ENCODE peak calls at places on chromosomes 11 and 22, in ten cellular contexts. One of them, this sample, is unnamed.

GRCh38 chr11:326842-327580 is 6.4 kb upstream of the IFITM3 start:
- DNase-seq in activated CD4-positive, alpha-beta T cell treated with anti-CD3 and anti-CD28 coated beads, Interleukin-2, amount 10 ng/mL, durations not matched to agents 7 days and 5 days: peak
- DNase-seq in stimulated activated CD8-positive, alpha-beta memory T cell treated with anti-CD3 and anti-CD28 coated beads, Interleukin-15, amount 100 ng/mL, for 4 hours: no peak
- DNase-seq in AML-193: peak
- DNase-seq in stimulated activated naive CD4-positive, alpha-beta T cell: no peak
- DNase-seq in NCI-H510A treated with DMSO at 0.1 percent for 48 hours: no peak
- DNase-seq in stimulated activated CD4-positive, alpha-beta T cell treated with anti-CD3 and anti-CD28 coated beads, TNF-alpha, amount 100 ng/mL, for 48 hours: peak
- DNase-seq in D341Med: no peak
- DNase-seq in COR-L47: no peak
- DNase-seq in bronchial epithelial cell: no peak
- DNase-seq in this sample: peak

GRCh38 chr11:128235958-128236357 is 351.4 kb downstream of the ETS1 start:
- DNase-seq in activated CD4-positive, alpha-beta T cell treated with anti-CD3 and anti-CD28 coated beads, Interleukin-2, amount 10 ng/mL, durations not matched to agents 7 days and 5 days: no peak
- DNase-seq in stimulated activated CD8-positive, alpha-beta memory T cell treated with anti-CD3 and anti-CD28 coated beads, Interleukin-15, amount 100 ng/mL, for 4 hours: no peak
- DNase-seq in AML-193: no peak
- DNase-seq in stimulated activated naive CD4-positive, alpha-beta T cell: no peak
- DNase-seq in NCI-H510A treated with DMSO at 0.1 percent for 48 hours: peak
- DNase-seq in stimulated activated CD4-positive, alpha-beta T cell treated with anti-CD3 and anti-CD28 coated beads, TNF-alpha, amount 100 ng/mL, for 48 hours: no peak
- DNase-seq in D341Med: no peak
- DNase-seq in COR-L47: peak
- DNase-seq in bronchial epithelial cell: no peak
- DNase-seq in this sample: no peak

GRCh38 chr11:119148855-119149370 is at the start of gene ABCG4:
- DNase-seq in activated CD4-positive, alpha-beta T cell treated with anti-CD3 and anti-CD28 coated beads, Interleukin-2, amount 10 ng/mL, durations not matched to agents 7 days and 5 days: peak
- DNase-seq in stimulated activated CD8-positive, alpha-beta memory T cell treated with anti-CD3 and anti-CD28 coated beads, Interleukin-15, amount 100 ng/mL, for 4 hours: no peak
- DNase-seq in AML-193: no peak
- DNase-seq in stimulated activated naive CD4-positive, alpha-beta T cell: peak
- DNase-seq in NCI-H510A treated with DMSO at 0.1 percent for 48 hours: no peak
- DNase-seq in stimulated activated CD4-positive, alpha-beta T cell treated with anti-CD3 and anti-CD28 coated beads, TNF-alpha, amount 100 ng/mL, for 48 hours: peak
- DNase-seq in D341Med: peak
- DNase-seq in COR-L47: no peak
- DNase-seq in bronchial epithelial cell: no peak
- DNase-seq in this sample: no peak

GRCh38 chr22:41352058-41352457 is 29.7 kb upstream of the TEF start:
- DNase-seq in activated CD4-positive, alpha-beta T cell treated with anti-CD3 and anti-CD28 coated beads, Interleukin-2, amount 10 ng/mL, durations not matched to agents 7 days and 5 days: no peak
- DNase-seq in stimulated activated CD8-positive, alpha-beta memory T cell treated with anti-CD3 and anti-CD28 coated beads, Interleukin-15, amount 100 ng/mL, for 4 hours: no peak
- DNase-seq in AML-193: no peak
- DNase-seq in stimulated activated naive CD4-positive, alpha-beta T cell: no peak
- DNase-seq in NCI-H510A treated with DMSO at 0.1 percent for 48 hours: no peak
- DNase-seq in stimulated activated CD4-positive, alpha-beta T cell treated with anti-CD3 and anti-CD28 coated beads, TNF-alpha, amount 100 ng/mL, for 48 hours: no peak
- DNase-seq in D341Med: no peak
- DNase-seq in COR-L47: no peak
- DNase-seq in bronchial epithelial cell: peak
- DNase-seq in this sample: no peak

GRCh38 chr22:37141476-37141875 is 8.2 kb downstream of the IL2RB start:
- DNase-seq in activated CD4-positive, alpha-beta T cell treated with anti-CD3 and anti-CD28 coated beads, Interleukin-2, amount 10 ng/mL, durations not matched to agents 7 days and 5 days: no peak
- DNase-seq in stimulated activated CD8-positive, alpha-beta memory T cell treated with anti-CD3 and anti-CD28 coated beads, Interleukin-15, amount 100 ng/mL, for 4 hours: no peak
- DNase-seq in AML-193: no peak
- DNase-seq in stimulated activated naive CD4-positive, alpha-beta T cell: no peak
- DNase-seq in NCI-H510A treated with DMSO at 0.1 percent for 48 hours: no peak
- DNase-seq in stimulated activated CD4-positive, alpha-beta T cell treated with anti-CD3 and anti-CD28 coated beads, TNF-alpha, amount 100 ng/mL, for 48 hours: no peak
- DNase-seq in D341Med: no peak
- DNase-seq in COR-L47: no peak
- DNase-seq in bronchial epithelial cell: no peak
- DNase-seq in this sample: no peak

GRCh38 chr11:69670158-69670845 is 4.9 kb downstream of the LTO1 start:
- DNase-seq in activated CD4-positive, alpha-beta T cell treated with anti-CD3 and anti-CD28 coated beads, Interleukin-2, amount 10 ng/mL, durations not matched to agents 7 days and 5 days: peak
- DNase-seq in stimulated activated CD8-positive, alpha-beta memory T cell treated with anti-CD3 and anti-CD28 coated beads, Interleukin-15, amount 100 ng/mL, for 4 hours: no peak
- DNase-seq in AML-193: peak
- DNase-seq in stimulated activated naive CD4-positive, alpha-beta T cell: peak
- DNase-seq in NCI-H510A treated with DMSO at 0.1 percent for 48 hours: peak
- DNase-seq in stimulated activated CD4-positive, alpha-beta T cell treated with anti-CD3 and anti-CD28 coated beads, TNF-alpha, amount 100 ng/mL, for 48 hours: peak
- DNase-seq in D341Med: peak
- DNase-seq in COR-L47: peak
- DNase-seq in bronchial epithelial cell: peak
- DNase-seq in this sample: peak

GRCh38 chr11:116773203-116774112 is 671 bp upstream of the BUD13 start:
- DNase-seq in activated CD4-positive, alpha-beta T cell treated with anti-CD3 and anti-CD28 coated beads, Interleukin-2, amount 10 ng/mL, durations not matched to agents 7 days and 5 days: no peak
- DNase-seq in stimulated activated CD8-positive, alpha-beta memory T cell treated with anti-CD3 and anti-CD28 coated beads, Interleukin-15, amount 100 ng/mL, for 4 hours: no peak
- DNase-seq in AML-193: peak
- DNase-seq in stimulated activated naive CD4-positive, alpha-beta T cell: no peak
- DNase-seq in NCI-H510A treated with DMSO at 0.1 percent for 48 hours: peak
- DNase-seq in stimulated activated CD4-positive, alpha-beta T cell treated with anti-CD3 and anti-CD28 coated beads, TNF-alpha, amount 100 ng/mL, for 48 hours: no peak
- DNase-seq in D341Med: no peak
- DNase-seq in COR-L47: no peak
- DNase-seq in bronchial epithelial cell: peak
- DNase-seq in this sample: no peak

GRCh38 chr22:19705181-19705934 is 8.9 kb upstream of the SEPTIN5 start:
- DNase-seq in activated CD4-positive, alpha-beta T cell treated with anti-CD3 and anti-CD28 coated beads, Interleukin-2, amount 10 ng/mL, durations not matched to agents 7 days and 5 days: no peak
- DNase-seq in stimulated activated CD8-positive, alpha-beta memory T cell treated with anti-CD3 and anti-CD28 coated beads, Interleukin-15, amount 100 ng/mL, for 4 hours: no peak
- DNase-seq in AML-193: no peak
- DNase-seq in stimulated activated naive CD4-positive, alpha-beta T cell: no peak
- DNase-seq in NCI-H510A treated with DMSO at 0.1 percent for 48 hours: no peak
- DNase-seq in stimulated activated CD4-positive, alpha-beta T cell treated with anti-CD3 and anti-CD28 coated beads, TNF-alpha, amount 100 ng/mL, for 48 hours: no peak
- DNase-seq in D341Med: peak
- DNase-seq in COR-L47: no peak
- DNase-seq in bronchial epithelial cell: no peak
- DNase-seq in this sample: no peak

GRCh38 chr11:130213979-130214281 is 54.3 kb downstream of the ST14 start:
- DNase-seq in activated CD4-positive, alpha-beta T cell treated with anti-CD3 and anti-CD28 coated beads, Interleukin-2, amount 10 ng/mL, durations not matched to agents 7 days and 5 days: no peak
- DNase-seq in stimulated activated CD8-positive, alpha-beta memory T cell treated with anti-CD3 and anti-CD28 coated beads, Interleukin-15, amount 100 ng/mL, for 4 hours: no peak
- DNase-seq in AML-193: no peak
- DNase-seq in stimulated activated naive CD4-positive, alpha-beta T cell: no peak
- DNase-seq in NCI-H510A treated with DMSO at 0.1 percent for 48 hours: no peak
- DNase-seq in stimulated activated CD4-positive, alpha-beta T cell treated with anti-CD3 and anti-CD28 coated beads, TNF-alpha, amount 100 ng/mL, for 48 hours: no peak
- DNase-seq in D341Med: no peak
- DNase-seq in COR-L47: no peak
- DNase-seq in bronchial epithelial cell: no peak
- DNase-seq in this sample: no peak

GRCh38 chr11:114131366-114131963 is 72.0 kb downstream of the ZBTB16 start:
- DNase-seq in activated CD4-positive, alpha-beta T cell treated with anti-CD3 and anti-CD28 coated beads, Interleukin-2, amount 10 ng/mL, durations not matched to agents 7 days and 5 days: no peak
- DNase-seq in stimulated activated CD8-positive, alpha-beta memory T cell treated with anti-CD3 and anti-CD28 coated beads, Interleukin-15, amount 100 ng/mL, for 4 hours: no peak
- DNase-seq in AML-193: no peak
- DNase-seq in stimulated activated naive CD4-positive, alpha-beta T cell: no peak
- DNase-seq in NCI-H510A treated with DMSO at 0.1 percent for 48 hours: peak
- DNase-seq in stimulated activated CD4-positive, alpha-beta T cell treated with anti-CD3 and anti-CD28 coated beads, TNF-alpha, amount 100 ng/mL, for 48 hours: no peak
- DNase-seq in D341Med: no peak
- DNase-seq in COR-L47: no peak
- DNase-seq in bronchial epithelial cell: no peak
- DNase-seq in this sample: no peak

GRCh38 chr11:45252134-45252856 is 33.8 kb downstream of the SYT13 start:
- DNase-seq in activated CD4-positive, alpha-beta T cell treated with anti-CD3 and anti-CD28 coated beads, Interleukin-2, amount 10 ng/mL, durations not matched to agents 7 days and 5 days: peak
- DNase-seq in stimulated activated CD8-positive, alpha-beta memory T cell treated with anti-CD3 and anti-CD28 coated beads, Interleukin-15, amount 100 ng/mL, for 4 hours: no peak
- DNase-seq in AML-193: no peak
- DNase-seq in stimulated activated naive CD4-positive, alpha-beta T cell: no peak
- DNase-seq in NCI-H510A treated with DMSO at 0.1 percent for 48 hours: no peak
- DNase-seq in stimulated activated CD4-positive, alpha-beta T cell treated with anti-CD3 and anti-CD28 coated beads, TNF-alpha, amount 100 ng/mL, for 48 hours: peak
- DNase-seq in D341Med: peak
- DNase-seq in COR-L47: peak
- DNase-seq in bronchial epithelial cell: peak
- DNase-seq in this sample: peak

GRCh38 chr11:120198403-120198786 is 12.4 kb upstream of the OAF start:
- DNase-seq in activated CD4-positive, alpha-beta T cell treated with anti-CD3 and anti-CD28 coated beads, Interleukin-2, amount 10 ng/mL, durations not matched to agents 7 days and 5 days: no peak
- DNase-seq in stimulated activated CD8-positive, alpha-beta memory T cell treated with anti-CD3 and anti-CD28 coated beads, Interleukin-15, amount 100 ng/mL, for 4 hours: no peak
- DNase-seq in AML-193: no peak
- DNase-seq in stimulated activated naive CD4-positive, alpha-beta T cell: no peak
- DNase-seq in NCI-H510A treated with DMSO at 0.1 percent for 48 hours: no peak
- DNase-seq in stimulated activated CD4-positive, alpha-beta T cell treated with anti-CD3 and anti-CD28 coated beads, TNF-alpha, amount 100 ng/mL, for 48 hours: no peak
- DNase-seq in D341Med: no peak
- DNase-seq in COR-L47: no peak
- DNase-seq in bronchial epithelial cell: no peak
- DNase-seq in this sample: no peak

GRCh38 chr22:36422287-36423014 is 34.7 kb upstream of the MYH9 start:
- DNase-seq in activated CD4-positive, alpha-beta T cell treated with anti-CD3 and anti-CD28 coated beads, Interleukin-2, amount 10 ng/mL, durations not matched to agents 7 days and 5 days: no peak
- DNase-seq in stimulated activated CD8-positive, alpha-beta memory T cell treated with anti-CD3 and anti-CD28 coated beads, Interleukin-15, amount 100 ng/mL, for 4 hours: no peak
- DNase-seq in AML-193: no peak
- DNase-seq in stimulated activated naive CD4-positive, alpha-beta T cell: no peak
- DNase-seq in NCI-H510A treated with DMSO at 0.1 percent for 48 hours: no peak
- DNase-seq in stimulated activated CD4-positive, alpha-beta T cell treated with anti-CD3 and anti-CD28 coated beads, TNF-alpha, amount 100 ng/mL, for 48 hours: no peak
- DNase-seq in D341Med: no peak
- DNase-seq in COR-L47: no peak
- DNase-seq in bronchial epithelial cell: no peak
- DNase-seq in this sample: no peak

GRCh38 chr11:6002202-6002699 is 4.5 kb downstream of the OR56A4 start:
- DNase-seq in activated CD4-positive, alpha-beta T cell treated with anti-CD3 and anti-CD28 coated beads, Interleukin-2, amount 10 ng/mL, durations not matched to agents 7 days and 5 days: no peak
- DNase-seq in stimulated activated CD8-positive, alpha-beta memory T cell treated with anti-CD3 and anti-CD28 coated beads, Interleukin-15, amount 100 ng/mL, for 4 hours: no peak
- DNase-seq in AML-193: no peak
- DNase-seq in stimulated activated naive CD4-positive, alpha-beta T cell: no peak
- DNase-seq in NCI-H510A treated with DMSO at 0.1 percent for 48 hours: no peak
- DNase-seq in stimulated activated CD4-positive, alpha-beta T cell treated with anti-CD3 and anti-CD28 coated beads, TNF-alpha, amount 100 ng/mL, for 48 hours: no peak
- DNase-seq in D341Med: no peak
- DNase-seq in COR-L47: no peak
- DNase-seq in bronchial epithelial cell: no peak
- DNase-seq in this sample: no peak

GRCh38 chr22:34055525-34056200 is 135.4 kb upstream of the LARGE1 start:
- DNase-seq in activated CD4-positive, alpha-beta T cell treated with anti-CD3 and anti-CD28 coated beads, Interleukin-2, amount 10 ng/mL, durations not matched to agents 7 days and 5 days: no peak
- DNase-seq in stimulated activated CD8-positive, alpha-beta memory T cell treated with anti-CD3 and anti-CD28 coated beads, Interleukin-15, amount 100 ng/mL, for 4 hours: no peak
- DNase-seq in AML-193: no peak
- DNase-seq in stimulated activated naive CD4-positive, alpha-beta T cell: no peak
- DNase-seq in NCI-H510A treated with DMSO at 0.1 percent for 48 hours: no peak
- DNase-seq in stimulated activated CD4-positive, alpha-beta T cell treated with anti-CD3 and anti-CD28 coated beads, TNF-alpha, amount 100 ng/mL, for 48 hours: no peak
- DNase-seq in D341Med: peak
- DNase-seq in COR-L47: peak
- DNase-seq in bronchial epithelial cell: peak
- DNase-seq in this sample: no peak

GRCh38 chr22:26553056-26553752 is 36.7 kb downstream of the TPST2 start:
- DNase-seq in activated CD4-positive, alpha-beta T cell treated with anti-CD3 and anti-CD28 coated beads, Interleukin-2, amount 10 ng/mL, durations not matched to agents 7 days and 5 days: no peak
- DNase-seq in stimulated activated CD8-positive, alpha-beta memory T cell treated with anti-CD3 and anti-CD28 coated beads, Interleukin-15, amount 100 ng/mL, for 4 hours: no peak
- DNase-seq in AML-193: no peak
- DNase-seq in stimulated activated naive CD4-positive, alpha-beta T cell: no peak
- DNase-seq in NCI-H510A treated with DMSO at 0.1 percent for 48 hours: peak
- DNase-seq in stimulated activated CD4-positive, alpha-beta T cell treated with anti-CD3 and anti-CD28 coated beads, TNF-alpha, amount 100 ng/mL, for 48 hours: no peak
- DNase-seq in D341Med: no peak
- DNase-seq in COR-L47: no peak
- DNase-seq in bronchial epithelial cell: peak
- DNase-seq in this sample: no peak

GRCh38 chr11:120244476-120244875 is 4.5 kb downstream of the POU2F3 start:
- DNase-seq in activated CD4-positive, alpha-beta T cell treated with anti-CD3 and anti-CD28 coated beads, Interleukin-2, amount 10 ng/mL, durations not matched to agents 7 days and 5 days: no peak
- DNase-seq in stimulated activated CD8-positive, alpha-beta memory T cell treated with anti-CD3 and anti-CD28 coated beads, Interleukin-15, amount 100 ng/mL, for 4 hours: no peak
- DNase-seq in AML-193: no peak
- DNase-seq in stimulated activated naive CD4-positive, alpha-beta T cell: no peak
- DNase-seq in NCI-H510A treated with DMSO at 0.1 percent for 48 hours: no peak
- DNase-seq in stimulated activated CD4-positive, alpha-beta T cell treated with anti-CD3 and anti-CD28 coated beads, TNF-alpha, amount 100 ng/mL, for 48 hours: no peak
- DNase-seq in D341Med: no peak
- DNase-seq in COR-L47: no peak
- DNase-seq in bronchial epithelial cell: peak
- DNase-seq in this sample: no peak

GRCh38 chr11:18105086-18105801 is 638 bp downstream of the SAAL1 start:
- DNase-seq in activated CD4-positive, alpha-beta T cell treated with anti-CD3 and anti-CD28 coated beads, Interleukin-2, amount 10 ng/mL, durations not matched to agents 7 days and 5 days: no peak
- DNase-seq in stimulated activated CD8-positive, alpha-beta memory T cell treated with anti-CD3 and anti-CD28 coated beads, Interleukin-15, amount 100 ng/mL, for 4 hours: no peak
- DNase-seq in AML-193: no peak
- DNase-seq in stimulated activated naive CD4-positive, alpha-beta T cell: no peak
- DNase-seq in NCI-H510A treated with DMSO at 0.1 percent for 48 hours: no peak
- DNase-seq in stimulated activated CD4-positive, alpha-beta T cell treated with anti-CD3 and anti-CD28 coated beads, TNF-alpha, amount 100 ng/mL, for 48 hours: no peak
- DNase-seq in D341Med: no peak
- DNase-seq in COR-L47: no peak
- DNase-seq in bronchial epithelial cell: no peak
- DNase-seq in this sample: no peak

GRCh38 chr11:97454988-97455387 is 1065.2 kb downstream of the JRKL start:
- DNase-seq in activated CD4-positive, alpha-beta T cell treated with anti-CD3 and anti-CD28 coated beads, Interleukin-2, amount 10 ng/mL, durations not matched to agents 7 days and 5 days: no peak
- DNase-seq in stimulated activated CD8-positive, alpha-beta memory T cell treated with anti-CD3 and anti-CD28 coated beads, Interleukin-15, amount 100 ng/mL, for 4 hours: no peak
- DNase-seq in AML-193: no peak
- DNase-seq in stimulated activated naive CD4-positive, alpha-beta T cell: no peak
- DNase-seq in NCI-H510A treated with DMSO at 0.1 percent for 48 hours: peak
- DNase-seq in stimulated activated CD4-positive, alpha-beta T cell treated with anti-CD3 and anti-CD28 coated beads, TNF-alpha, amount 100 ng/mL, for 48 hours: no peak
- DNase-seq in D341Med: no peak
- DNase-seq in COR-L47: peak
- DNase-seq in bronchial epithelial cell: peak
- DNase-seq in this sample: no peak

GRCh38 chr11:71449596-71449995 is 1.4 kb upstream of the DHCR7 start:
- DNase-seq in activated CD4-positive, alpha-beta T cell treated with anti-CD3 and anti-CD28 coated beads, Interleukin-2, amount 10 ng/mL, durations not matched to agents 7 days and 5 days: no peak
- DNase-seq in stimulated activated CD8-positive, alpha-beta memory T cell treated with anti-CD3 and anti-CD28 coated beads, Interleukin-15, amount 100 ng/mL, for 4 hours: no peak
- DNase-seq in AML-193: no peak
- DNase-seq in stimulated activated naive CD4-positive, alpha-beta T cell: no peak
- DNase-seq in NCI-H510A treated with DMSO at 0.1 percent for 48 hours: no peak
- DNase-seq in stimulated activated CD4-positive, alpha-beta T cell treated with anti-CD3 and anti-CD28 coated beads, TNF-alpha, amount 100 ng/mL, for 48 hours: no peak
- DNase-seq in D341Med: no peak
- DNase-seq in COR-L47: no peak
- DNase-seq in bronchial epithelial cell: peak
- DNase-seq in this sample: no peak

GRCh38 chr11:281486-282161 is 3.4 kb downstream of the NLRP6 start:
- DNase-seq in activated CD4-positive, alpha-beta T cell treated with anti-CD3 and anti-CD28 coated beads, Interleukin-2, amount 10 ng/mL, durations not matched to agents 7 days and 5 days: no peak
- DNase-seq in stimulated activated CD8-positive, alpha-beta memory T cell treated with anti-CD3 and anti-CD28 coated beads, Interleukin-15, amount 100 ng/mL, for 4 hours: no peak
- DNase-seq in AML-193: no peak
- DNase-seq in stimulated activated naive CD4-positive, alpha-beta T cell: no peak
- DNase-seq in NCI-H510A treated with DMSO at 0.1 percent for 48 hours: no peak
- DNase-seq in stimulated activated CD4-positive, alpha-beta T cell treated with anti-CD3 and anti-CD28 coated beads, TNF-alpha, amount 100 ng/mL, for 48 hours: no peak
- DNase-seq in D341Med: peak
- DNase-seq in COR-L47: no peak
- DNase-seq in bronchial epithelial cell: no peak
- DNase-seq in this sample: no peak

GRCh38 chr11:125494987-125495725 is 909 bp downstream of the FEZ1 start:
- DNase-seq in activated CD4-positive, alpha-beta T cell treated with anti-CD3 and anti-CD28 coated beads, Interleukin-2, amount 10 ng/mL, durations not matched to agents 7 days and 5 days: no peak
- DNase-seq in stimulated activated CD8-positive, alpha-beta memory T cell treated with anti-CD3 and anti-CD28 coated beads, Interleukin-15, amount 100 ng/mL, for 4 hours: no peak
- DNase-seq in AML-193: no peak
- DNase-seq in stimulated activated naive CD4-positive, alpha-beta T cell: peak
- DNase-seq in NCI-H510A treated with DMSO at 0.1 percent for 48 hours: no peak
- DNase-seq in stimulated activated CD4-positive, alpha-beta T cell treated with anti-CD3 and anti-CD28 coated beads, TNF-alpha, amount 100 ng/mL, for 48 hours: no peak
- DNase-seq in D341Med: peak
- DNase-seq in COR-L47: no peak
- DNase-seq in bronchial epithelial cell: peak
- DNase-seq in this sample: peak

GRCh38 chr11:111707691-111708067 is 58.5 kb downstream of the PPP2R1B start:
- DNase-seq in activated CD4-positive, alpha-beta T cell treated with anti-CD3 and anti-CD28 coated beads, Interleukin-2, amount 10 ng/mL, durations not matched to agents 7 days and 5 days: no peak
- DNase-seq in stimulated activated CD8-positive, alpha-beta memory T cell treated with anti-CD3 and anti-CD28 coated beads, Interleukin-15, amount 100 ng/mL, for 4 hours: no peak
- DNase-seq in AML-193: no peak
- DNase-seq in stimulated activated naive CD4-positive, alpha-beta T cell: no peak
- DNase-seq in NCI-H510A treated with DMSO at 0.1 percent for 48 hours: no peak
- DNase-seq in stimulated activated CD4-positive, alpha-beta T cell treated with anti-CD3 and anti-CD28 coated beads, TNF-alpha, amount 100 ng/mL, for 48 hours: no peak
- DNase-seq in D341Med: no peak
- DNase-seq in COR-L47: no peak
- DNase-seq in bronchial epithelial cell: no peak
- DNase-seq in this sample: no peak

GRCh38 chr22:24506802-24507438 is 11.8 kb downstream of the UPB1 start:
- DNase-seq in activated CD4-positive, alpha-beta T cell treated with anti-CD3 and anti-CD28 coated beads, Interleukin-2, amount 10 ng/mL, durations not matched to agents 7 days and 5 days: no peak
- DNase-seq in stimulated activated CD8-positive, alpha-beta memory T cell treated with anti-CD3 and anti-CD28 coated beads, Interleukin-15, amount 100 ng/mL, for 4 hours: no peak
- DNase-seq in AML-193: no peak
- DNase-seq in stimulated activated naive CD4-positive, alpha-beta T cell: no peak
- DNase-seq in NCI-H510A treated with DMSO at 0.1 percent for 48 hours: peak
- DNase-seq in stimulated activated CD4-positive, alpha-beta T cell treated with anti-CD3 and anti-CD28 coated beads, TNF-alpha, amount 100 ng/mL, for 48 hours: no peak
- DNase-seq in D341Med: no peak
- DNase-seq in COR-L47: peak
- DNase-seq in bronchial epithelial cell: peak
- DNase-seq in this sample: no peak

GRCh38 chr11:134558916-134559616 is 147.0 kb upstream of the B3GAT1 start:
- DNase-seq in activated CD4-positive, alpha-beta T cell treated with anti-CD3 and anti-CD28 coated beads, Interleukin-2, amount 10 ng/mL, durations not matched to agents 7 days and 5 days: no peak
- DNase-seq in stimulated activated CD8-positive, alpha-beta memory T cell treated with anti-CD3 and anti-CD28 coated beads, Interleukin-15, amount 100 ng/mL, for 4 hours: no peak
- DNase-seq in AML-193: no peak
- DNase-seq in stimulated activated naive CD4-positive, alpha-beta T cell: no peak
- DNase-seq in NCI-H510A treated with DMSO at 0.1 percent for 48 hours: no peak
- DNase-seq in stimulated activated CD4-positive, alpha-beta T cell treated with anti-CD3 and anti-CD28 coated beads, TNF-alpha, amount 100 ng/mL, for 48 hours: no peak
- DNase-seq in D341Med: peak
- DNase-seq in COR-L47: no peak
- DNase-seq in bronchial epithelial cell: no peak
- DNase-seq in this sample: no peak

GRCh38 chr11:67056640-67057409 is at the start of gene RHOD:
- DNase-seq in activated CD4-positive, alpha-beta T cell treated with anti-CD3 and anti-CD28 coated beads, Interleukin-2, amount 10 ng/mL, durations not matched to agents 7 days and 5 days: peak
- DNase-seq in stimulated activated CD8-positive, alpha-beta memory T cell treated with anti-CD3 and anti-CD28 coated beads, Interleukin-15, amount 100 ng/mL, for 4 hours: no peak
- DNase-seq in AML-193: no peak
- DNase-seq in stimulated activated naive CD4-positive, alpha-beta T cell: no peak
- DNase-seq in NCI-H510A treated with DMSO at 0.1 percent for 48 hours: peak
- DNase-seq in stimulated activated CD4-positive, alpha-beta T cell treated with anti-CD3 and anti-CD28 coated beads, TNF-alpha, amount 100 ng/mL, for 48 hours: no peak
- DNase-seq in D341Med: no peak
- DNase-seq in COR-L47: no peak
- DNase-seq in bronchial epithelial cell: no peak
- DNase-seq in this sample: peak

GRCh38 chr11:121581607-121582006 is 128.8 kb upstream of the SORL1-AS1 start:
- DNase-seq in activated CD4-positive, alpha-beta T cell treated with anti-CD3 and anti-CD28 coated beads, Interleukin-2, amount 10 ng/mL, durations not matched to agents 7 days and 5 days: no peak
- DNase-seq in stimulated activated CD8-positive, alpha-beta memory T cell treated with anti-CD3 and anti-CD28 coated beads, Interleukin-15, amount 100 ng/mL, for 4 hours: no peak
- DNase-seq in AML-193: no peak
- DNase-seq in stimulated activated naive CD4-positive, alpha-beta T cell: no peak
- DNase-seq in NCI-H510A treated with DMSO at 0.1 percent for 48 hours: no peak
- DNase-seq in stimulated activated CD4-positive, alpha-beta T cell treated with anti-CD3 and anti-CD28 coated beads, TNF-alpha, amount 100 ng/mL, for 48 hours: no peak
- DNase-seq in D341Med: no peak
- DNase-seq in COR-L47: no peak
- DNase-seq in bronchial epithelial cell: no peak
- DNase-seq in this sample: no peak

GRCh38 chr11:111465400-111465799 is 46.8 kb downstream of the BTG4 start:
- DNase-seq in activated CD4-positive, alpha-beta T cell treated with anti-CD3 and anti-CD28 coated beads, Interleukin-2, amount 10 ng/mL, durations not matched to agents 7 days and 5 days: no peak
- DNase-seq in stimulated activated CD8-positive, alpha-beta memory T cell treated with anti-CD3 and anti-CD28 coated beads, Interleukin-15, amount 100 ng/mL, for 4 hours: no peak
- DNase-seq in AML-193: no peak
- DNase-seq in stimulated activated naive CD4-positive, alpha-beta T cell: no peak
- DNase-seq in NCI-H510A treated with DMSO at 0.1 percent for 48 hours: no peak
- DNase-seq in stimulated activated CD4-positive, alpha-beta T cell treated with anti-CD3 and anti-CD28 coated beads, TNF-alpha, amount 100 ng/mL, for 48 hours: no peak
- DNase-seq in D341Med: no peak
- DNase-seq in COR-L47: no peak
- DNase-seq in bronchial epithelial cell: peak
- DNase-seq in this sample: no peak